ENCODE peak calls at places on chromosomes 3 and 15, in nine cellular contexts. One of them, this sample, is unnamed. For H3K4me1, the result is how much of the 10 kb centered on the place peaks cover.

GRCh38 chr3:194407423-194407822 is 8.4 kb upstream of the GP5 start:
- DNase-seq in heart right ventricle: no peak
- DNase-seq in keratinocyte: no peak
- DNase-seq in cardiac muscle cell: peak
- DNase-seq in PC-9: no peak
- DNase-seq in OCI-LY7: no peak
- DNase-seq in IMR-90: peak
- DNase-seq in upper lobe of right lung: no peak
- DNase-seq in colonic mucosa: no peak
- DNase-seq in this sample: peak

GRCh38 chr3:66673305-66673704 is 172.5 kb upstream of the LRIG1 start:
- DNase-seq in heart right ventricle: peak
- DNase-seq in keratinocyte: no peak
- DNase-seq in cardiac muscle cell: peak
- DNase-seq in PC-9: no peak
- DNase-seq in OCI-LY7: no peak
- DNase-seq in IMR-90: peak
- DNase-seq in upper lobe of right lung: no peak
- DNase-seq in colonic mucosa: no peak
- DNase-seq in this sample: no peak

GRCh38 chr15:71115567-71116351 is 488 bp downstream of the THSD4 start:
- DNase-seq in heart right ventricle: peak
- DNase-seq in keratinocyte: no peak
- DNase-seq in cardiac muscle cell: peak
- DNase-seq in PC-9: peak
- DNase-seq in OCI-LY7: no peak
- DNase-seq in IMR-90: peak
- DNase-seq in upper lobe of right lung: peak
- DNase-seq in colonic mucosa: peak
- DNase-seq in this sample: no peak

GRCh38 chr3:126621171-126621570 is 33.8 kb downstream of the TXNRD3 start:
- DNase-seq in heart right ventricle: peak
- DNase-seq in keratinocyte: no peak
- DNase-seq in cardiac muscle cell: peak
- DNase-seq in PC-9: no peak
- DNase-seq in OCI-LY7: no peak
- DNase-seq in IMR-90: peak
- DNase-seq in upper lobe of right lung: no peak
- DNase-seq in colonic mucosa: no peak
- DNase-seq in this sample: no peak

GRCh38 chr3:180036678-180037455 is at the start of gene PEX5L:
- DNase-seq in heart right ventricle: peak
- DNase-seq in keratinocyte: no peak
- DNase-seq in cardiac muscle cell: peak
- DNase-seq in PC-9: no peak
- DNase-seq in OCI-LY7: no peak
- DNase-seq in IMR-90: peak
- DNase-seq in upper lobe of right lung: peak
- DNase-seq in colonic mucosa: no peak
- DNase-seq in this sample: no peak

GRCh38 chr3:124492824-124493223 is 237.4 kb upstream of the UMPS start:
- DNase-seq in heart right ventricle: no peak
- DNase-seq in keratinocyte: peak
- DNase-seq in cardiac muscle cell: peak
- DNase-seq in PC-9: peak
- DNase-seq in OCI-LY7: peak
- DNase-seq in IMR-90: peak
- DNase-seq in upper lobe of right lung: no peak
- DNase-seq in colonic mucosa: peak
- DNase-seq in this sample: peak

GRCh38 chr3:24387000-24387399 is 107.7 kb downstream of the THRB start:
- DNase-seq in heart right ventricle: no peak
- DNase-seq in keratinocyte: no peak
- DNase-seq in cardiac muscle cell: peak
- DNase-seq in PC-9: no peak
- DNase-seq in OCI-LY7: no peak
- DNase-seq in IMR-90: no peak
- DNase-seq in upper lobe of right lung: no peak
- DNase-seq in colonic mucosa: no peak
- DNase-seq in this sample: no peak

GRCh38 chr15:92910451-92910850 is 10.3 kb downstream of the CHD2 start:
- DNase-seq in heart right ventricle: no peak
- DNase-seq in keratinocyte: no peak
- DNase-seq in cardiac muscle cell: no peak
- DNase-seq in PC-9: no peak
- DNase-seq in OCI-LY7: no peak
- DNase-seq in IMR-90: no peak
- DNase-seq in upper lobe of right lung: no peak
- DNase-seq in colonic mucosa: peak
- DNase-seq in this sample: no peak

GRCh38 chr3:40623567-40623966 is 98.8 kb downstream of the ZNF621 start:
- DNase-seq in heart right ventricle: no peak
- DNase-seq in keratinocyte: peak
- DNase-seq in cardiac muscle cell: no peak
- DNase-seq in PC-9: peak
- DNase-seq in OCI-LY7: peak
- DNase-seq in IMR-90: no peak
- DNase-seq in upper lobe of right lung: no peak
- DNase-seq in colonic mucosa: peak
- DNase-seq in this sample: no peak

GRCh38 chr3:2770451-2770850 is 339.7 kb downstream of the IL5RA start:
- DNase-seq in heart right ventricle: no peak
- DNase-seq in keratinocyte: no peak
- DNase-seq in cardiac muscle cell: no peak
- DNase-seq in PC-9: no peak
- DNase-seq in OCI-LY7: no peak
- DNase-seq in IMR-90: no peak
- DNase-seq in upper lobe of right lung: no peak
- DNase-seq in colonic mucosa: no peak
- DNase-seq in this sample: peak

GRCh38 chr15:37109952-37110630 is 9.7 kb upstream of the MEIS2 start:
- DNase-seq in heart right ventricle: peak
- DNase-seq in keratinocyte: no peak
- DNase-seq in cardiac muscle cell: peak
- DNase-seq in PC-9: no peak
- DNase-seq in OCI-LY7: no peak
- DNase-seq in IMR-90: no peak
- DNase-seq in upper lobe of right lung: no peak
- DNase-seq in colonic mucosa: no peak
- DNase-seq in this sample: no peak

GRCh38 chr15:100683434-100683833 is 81.0 kb downstream of the ASB7 start:
- DNase-seq in heart right ventricle: no peak
- DNase-seq in keratinocyte: no peak
- DNase-seq in cardiac muscle cell: no peak
- DNase-seq in PC-9: no peak
- DNase-seq in OCI-LY7: no peak
- DNase-seq in IMR-90: no peak
- DNase-seq in upper lobe of right lung: peak
- DNase-seq in colonic mucosa: no peak
- DNase-seq in this sample: no peak

GRCh38 chr15:53462631-53463030 is 296.8 kb downstream of the WDR72 start:
- DNase-seq in heart right ventricle: no peak
- DNase-seq in keratinocyte: no peak
- DNase-seq in cardiac muscle cell: no peak
- DNase-seq in PC-9: no peak
- DNase-seq in OCI-LY7: no peak
- DNase-seq in IMR-90: no peak
- DNase-seq in upper lobe of right lung: no peak
- DNase-seq in colonic mucosa: no peak
- DNase-seq in this sample: no peak

GRCh38 chr3:39423571-39423970 is 17.1 kb downstream of the RPSA start:
- DNase-seq in heart right ventricle: no peak
- DNase-seq in keratinocyte: no peak
- DNase-seq in cardiac muscle cell: no peak
- DNase-seq in PC-9: no peak
- DNase-seq in OCI-LY7: no peak
- DNase-seq in IMR-90: no peak
- DNase-seq in upper lobe of right lung: no peak
- DNase-seq in colonic mucosa: no peak
- DNase-seq in this sample: no peak

GRCh38 chr3:45887759-45888511 is 1.6 kb downstream of the CCR9 start:
- DNase-seq in heart right ventricle: no peak
- DNase-seq in keratinocyte: no peak
- DNase-seq in cardiac muscle cell: no peak
- DNase-seq in PC-9: no peak
- DNase-seq in OCI-LY7: no peak
- DNase-seq in IMR-90: peak
- DNase-seq in upper lobe of right lung: no peak
- DNase-seq in colonic mucosa: no peak
- DNase-seq in this sample: no peak

GRCh38 chr3:45890405-45890804 is 4.1 kb downstream of the CCR9 start:
- DNase-seq in heart right ventricle: no peak
- DNase-seq in keratinocyte: no peak
- DNase-seq in cardiac muscle cell: no peak
- DNase-seq in PC-9: peak
- DNase-seq in OCI-LY7: peak
- DNase-seq in IMR-90: no peak
- DNase-seq in upper lobe of right lung: no peak
- DNase-seq in colonic mucosa: peak
- DNase-seq in this sample: no peak

GRCh38 chr3:45896069-45896468 is 9.7 kb downstream of the CCR9 start:
- DNase-seq in heart right ventricle: no peak
- DNase-seq in keratinocyte: no peak
- DNase-seq in cardiac muscle cell: no peak
- DNase-seq in PC-9: no peak
- DNase-seq in OCI-LY7: no peak
- DNase-seq in IMR-90: no peak
- DNase-seq in upper lobe of right lung: no peak
- DNase-seq in colonic mucosa: no peak
- DNase-seq in this sample: no peak

GRCh38 chr3:45889278-45889833 is 3.0 kb downstream of the CCR9 start:
- DNase-seq in heart right ventricle: no peak
- DNase-seq in keratinocyte: no peak
- DNase-seq in cardiac muscle cell: no peak
- DNase-seq in PC-9: no peak
- DNase-seq in OCI-LY7: peak
- DNase-seq in IMR-90: no peak
- DNase-seq in upper lobe of right lung: no peak
- DNase-seq in colonic mucosa: no peak
- DNase-seq in this sample: no peak

DNA sequence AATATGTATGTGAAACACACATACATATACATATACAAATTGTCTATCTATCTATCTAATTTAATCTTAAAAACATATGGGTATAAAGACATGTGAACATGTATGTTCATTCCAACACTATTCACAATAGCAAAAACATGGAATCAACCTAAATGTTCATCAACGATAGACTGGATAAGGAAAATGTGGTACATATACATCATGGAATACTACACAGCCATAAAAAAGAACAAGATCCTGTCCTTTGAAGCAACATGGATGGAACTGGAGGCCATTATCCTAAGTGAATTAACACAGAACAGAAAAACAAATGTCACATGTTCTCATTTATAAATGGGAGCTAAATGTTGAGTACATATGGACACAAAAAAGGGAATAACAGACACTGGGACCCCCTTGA is 5.8 kb downstream of the CCR9 start:
- DNase-seq in heart right ventricle: no peak
- DNase-seq in keratinocyte: no peak
- DNase-seq in cardiac muscle cell: no peak
- DNase-seq in PC-9: no peak
- DNase-seq in OCI-LY7: no peak
- DNase-seq in IMR-90: no peak
- DNase-seq in upper lobe of right lung: no peak
- DNase-seq in colonic mucosa: no peak
- DNase-seq in this sample: no peak
- H3K4me3 ChIP-seq in heart right ventricle: no peak
- H3K4me3 ChIP-seq in keratinocyte: no peak
- H3K4me3 ChIP-seq in cardiac muscle cell: no peak
- H3K4me3 ChIP-seq in PC-9: no peak
- H3K4me3 ChIP-seq in OCI-LY7: no peak
- H3K4me3 ChIP-seq in IMR-90: no peak
- H3K4me3 ChIP-seq in upper lobe of right lung: no peak
- H3K4me3 ChIP-seq in colonic mucosa: no peak
- H3K4me3 ChIP-seq in this sample: no peak

GRCh38 chr15:98873441-98874218 is 134.0 kb downstream of the PGPEP1L start:
- DNase-seq in heart right ventricle: no peak
- DNase-seq in keratinocyte: peak
- DNase-seq in cardiac muscle cell: peak
- DNase-seq in PC-9: peak
- DNase-seq in OCI-LY7: no peak
- DNase-seq in IMR-90: peak
- DNase-seq in upper lobe of right lung: no peak
- DNase-seq in colonic mucosa: no peak
- DNase-seq in this sample: no peak
- TF ChIP-seq CTCF in heart right ventricle: no peak
- TF ChIP-seq CTCF in keratinocyte: no peak
- TF ChIP-seq CTCF in cardiac muscle cell: peak
- TF ChIP-seq CTCF in PC-9: no peak
- TF ChIP-seq CTCF in OCI-LY7: no peak
- TF ChIP-seq CTCF in IMR-90: no peak
- TF ChIP-seq CTCF in upper lobe of right lung: no peak
- TF ChIP-seq CTCF in colonic mucosa: no peak
- TF ChIP-seq CTCF in this sample: no peak

DNA sequence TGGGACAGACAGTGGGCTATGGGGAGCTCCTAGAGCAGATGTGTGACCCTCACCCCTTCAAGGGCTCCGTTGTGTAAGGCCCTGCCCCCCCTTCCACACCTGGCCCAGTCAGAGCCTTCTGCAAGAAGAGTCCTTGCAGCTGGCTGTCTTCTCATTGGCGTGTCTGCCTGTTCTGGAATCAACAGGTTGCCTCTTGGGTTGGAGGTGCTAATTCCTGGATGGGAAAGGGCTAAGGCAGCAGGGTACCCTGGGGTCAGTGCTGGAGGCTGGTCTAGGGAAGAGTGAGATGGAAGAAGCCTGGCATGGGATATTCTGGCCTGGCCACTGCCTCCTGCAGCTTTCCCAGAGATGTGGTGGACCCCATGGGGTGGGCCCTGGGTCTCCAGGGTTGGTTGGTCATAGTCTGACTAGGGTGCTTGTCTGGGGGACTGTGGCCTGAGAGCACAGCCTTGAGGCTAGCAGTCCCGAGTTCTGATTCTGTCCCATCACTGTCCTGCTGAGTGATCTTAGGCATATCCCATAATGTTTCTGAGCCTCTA is 5.1 kb downstream of the TEX264 start:
- DNase-seq in heart right ventricle: no peak
- DNase-seq in keratinocyte: no peak
- DNase-seq in cardiac muscle cell: no peak
- DNase-seq in PC-9: no peak
- DNase-seq in OCI-LY7: no peak
- DNase-seq in IMR-90: no peak
- DNase-seq in upper lobe of right lung: peak
- DNase-seq in colonic mucosa: no peak
- DNase-seq in this sample: no peak
- H3K4me1 ChIP-seq in heart right ventricle: half or more
- H3K4me1 ChIP-seq in keratinocyte: half or more
- H3K4me1 ChIP-seq in cardiac muscle cell: under half
- H3K4me1 ChIP-seq in PC-9: under half
- H3K4me1 ChIP-seq in OCI-LY7: under half
- H3K4me1 ChIP-seq in IMR-90: under half
- H3K4me1 ChIP-seq in upper lobe of right lung: under half
- H3K4me1 ChIP-seq in colonic mucosa: under half
- H3K4me1 ChIP-seq in this sample: under half

DNA sequence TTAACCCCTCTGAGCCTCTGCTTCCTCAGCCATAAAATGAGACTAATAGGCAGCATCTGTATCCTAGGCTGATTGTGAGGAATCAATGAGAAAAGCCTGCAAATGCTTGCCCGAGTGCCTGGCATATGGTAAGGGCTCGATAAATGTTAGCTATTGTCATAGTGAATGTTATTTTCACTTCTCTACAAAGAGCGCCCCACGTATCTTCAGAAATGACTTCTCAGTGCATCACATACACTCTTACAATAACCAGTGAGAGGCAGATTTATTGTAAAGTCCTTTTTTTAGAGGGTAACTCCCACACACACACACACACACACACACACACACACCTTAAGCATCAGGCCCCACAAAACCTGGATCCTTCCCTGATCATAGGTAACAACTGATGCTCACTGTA is 60.5 kb upstream of the SPATA12 start:
- DNase-seq in heart right ventricle: no peak
- DNase-seq in keratinocyte: no peak
- DNase-seq in cardiac muscle cell: no peak
- DNase-seq in PC-9: no peak
- DNase-seq in OCI-LY7: no peak
- DNase-seq in IMR-90: no peak
- DNase-seq in upper lobe of right lung: no peak
- DNase-seq in colonic mucosa: no peak
- DNase-seq in this sample: no peak
- H3K4me3 ChIP-seq in heart right ventricle: no peak
- H3K4me3 ChIP-seq in keratinocyte: no peak
- H3K4me3 ChIP-seq in cardiac muscle cell: no peak
- H3K4me3 ChIP-seq in PC-9: no peak
- H3K4me3 ChIP-seq in OCI-LY7: no peak
- H3K4me3 ChIP-seq in IMR-90: no peak
- H3K4me3 ChIP-seq in upper lobe of right lung: no peak
- H3K4me3 ChIP-seq in colonic mucosa: no peak
- H3K4me3 ChIP-seq in this sample: no peak

This sample was measured in Caco-2.